ENCODE peak calls at places on chromosome 6, in five cellular contexts. A, W, J, E and U are unnamed samples.

GRCh38 chr6:14819001-14819400 is 426.9 kb upstream of the JARID2 start:
- DNase-seq in A (no peak), W (no peak), J (no peak), E (no peak), U (no peak)

GRCh38 chr6:131317516-131317915 is 182.2 kb downstream of the AKAP7 start:
- DNase-seq in A (no peak), W (no peak), J (no peak), E (no peak), U (no peak)

GRCh38 chr6:16336056-16336810 is 97.8 kb downstream of the GMPR start:
- DNase-seq in A (no peak), W (no peak), J (peak; percentile 50), E (no peak), U (no peak)

GRCh38 chr6:16562498-16562897 is 198.8 kb downstream of the ATXN1 start:
- DNase-seq in A (no peak), W (no peak), J (no peak), E (no peak), U (no peak)

GRCh38 chr6:106253194-106253593 is 72.4 kb downstream of the ATG5 start:
- DNase-seq in A (no peak), W (no peak), J (no peak), E (no peak), U (no peak)

GRCh38 chr6:79737172-79737571 is 106.0 kb downstream of the SH3BGRL2 start:
- DNase-seq in A (no peak), W (no peak), J (peak; percentile 51), E (no peak), U (no peak)

GRCh38 chr6:158869010-158869603 is 49.9 kb upstream of the EZR start:
- DNase-seq in A (no peak), W (no peak), J (peak; percentile 69), E (no peak), U (no peak)

GRCh38 chr6:116451916-116452315 is 9.3 kb upstream of the CALHM6 start:
- DNase-seq in A (no peak), W (no peak), J (no peak), E (no peak), U (no peak)

GRCh38 chr6:128713461-128713860 is 169.5 kb upstream of the LAMA2 start:
- DNase-seq in A (no peak), W (no peak), J (no peak), E (no peak), U (no peak)

GRCh38 chr6:145758086-145758485 is 22.8 kb upstream of the EPM2A start:
- DNase-seq in A (no peak), W (no peak), J (no peak), E (no peak), U (no peak)

GRCh38 chr6:165515963-165516624 is 146.9 kb downstream of the PDE10A start:
- DNase-seq in A (no peak), W (no peak), J (no peak), E (no peak), U (no peak)

DNA sequence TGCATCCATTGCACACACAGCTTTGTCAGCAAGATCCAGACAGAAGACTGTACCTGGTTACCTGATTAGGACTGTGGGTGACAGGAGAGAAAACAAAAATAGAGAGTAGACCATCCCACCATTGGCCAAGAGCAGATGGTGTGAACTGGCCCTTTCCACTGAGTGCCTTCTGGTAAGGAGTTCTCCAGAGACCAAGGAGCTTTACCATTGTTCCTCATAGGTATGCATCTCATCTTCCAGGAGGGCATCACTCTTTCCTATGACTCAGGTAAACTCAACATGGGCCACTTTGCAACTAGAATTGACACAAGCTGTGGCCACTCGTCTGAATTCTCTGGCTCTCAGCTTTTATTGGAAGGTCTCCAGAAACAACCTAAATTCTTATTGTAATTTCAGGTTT is 180.7 kb upstream of the PHACTR1 start:
- DNase-seq in A (no peak), W (no peak), J (no peak), E (no peak), U (no peak)
- H3K4me3 ChIP-seq in A (no peak overlapping the region), W (no peak overlapping the region), J (no peak overlapping the region), E (no peak overlapping the region), U (no peak overlapping the region)

DNA sequence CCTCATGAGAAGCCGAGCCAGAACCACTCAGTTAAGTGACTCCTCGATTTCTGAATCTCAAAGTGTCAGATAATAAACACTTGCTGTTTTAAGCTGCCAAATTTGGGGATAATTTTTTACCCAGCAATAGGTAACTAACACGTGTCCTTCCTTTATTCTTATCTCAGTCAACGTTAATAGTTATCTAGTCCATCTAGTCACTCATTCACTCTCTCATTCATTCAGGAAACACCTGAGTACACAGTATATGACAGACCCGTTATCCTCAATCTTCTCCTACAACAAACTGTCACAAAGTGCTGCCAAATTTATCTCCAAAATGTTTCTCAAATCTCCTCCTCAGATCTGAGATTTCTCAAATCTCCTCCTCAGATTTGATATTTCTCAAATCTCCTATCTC is 13.1 kb downstream of the FAM184A start:
- DNase-seq in A (no peak), W (no peak), J (no peak), E (no peak), U (no peak)
- H3K4me1 ChIP-seq in A (no peaks in the 10 kb centered on the region), W (no peaks in the 10 kb centered on the region), J (no peaks in the 10 kb centered on the region), E (no peaks in the 10 kb centered on the region), U (no peaks in the 10 kb centered on the region)

GRCh38 chr6:27517238-27517637 is 44.3 kb upstream of the ZNF184 start:
- DNase-seq in A (no peak), W (no peak), J (no peak), E (no peak), U (no peak)

GRCh38 chr6:27512525-27512924 is 39.6 kb upstream of the ZNF184 start:
- DNase-seq in A (no peak), W (no peak), J (no peak), E (no peak), U (no peak)

GRCh38 chr6:27518881-27519795 is 46.2 kb upstream of the ZNF184 start:
- DNase-seq in A (no peak), W (peak; percentile 35), J (peak; percentile 56), E (peak; percentile 50), U (peak; percentile 77)

GRCh38 chr6:27514906-27515495 is 42.1 kb upstream of the ZNF184 start:
- DNase-seq in A (no peak), W (no peak), J (no peak), E (no peak), U (no peak)

GRCh38 chr6:27517928-27518787 is 45.3 kb upstream of the ZNF184 start:
- DNase-seq in A (no peak), W (no peak), J (no peak), E (no peak), U (no peak)
- H3K4me3 ChIP-seq in A (peak overlapping the region; percentile 71), W (peak overlapping the region; percentile 88), J (peak overlapping the region; percentile 55), E (peak overlapping the region; percentile 68), U (peak overlapping the region; percentile 86)

GRCh38 chr6:111743859-111744692 is 129.2 kb downstream of the FYN start:
- DNase-seq in A (no peak), W (no peak), J (no peak), E (peak; percentile 85), U (no peak)

GRCh38 chr6:111739257-111739696 is 133.6 kb upstream of the TRAF3IP2 start:
- DNase-seq in A (no peak), W (no peak), J (no peak), E (no peak), U (no peak)

GRCh38 chr6:111740506-111740905 is 132.7 kb downstream of the FYN start:
- DNase-seq in A (no peak), W (no peak), J (no peak), E (no peak), U (no peak)

GRCh38 chr6:111743318-111743717 is 129.9 kb downstream of the FYN start:
- DNase-seq in A (no peak), W (no peak), J (no peak), E (no peak), U (no peak)

DNA sequence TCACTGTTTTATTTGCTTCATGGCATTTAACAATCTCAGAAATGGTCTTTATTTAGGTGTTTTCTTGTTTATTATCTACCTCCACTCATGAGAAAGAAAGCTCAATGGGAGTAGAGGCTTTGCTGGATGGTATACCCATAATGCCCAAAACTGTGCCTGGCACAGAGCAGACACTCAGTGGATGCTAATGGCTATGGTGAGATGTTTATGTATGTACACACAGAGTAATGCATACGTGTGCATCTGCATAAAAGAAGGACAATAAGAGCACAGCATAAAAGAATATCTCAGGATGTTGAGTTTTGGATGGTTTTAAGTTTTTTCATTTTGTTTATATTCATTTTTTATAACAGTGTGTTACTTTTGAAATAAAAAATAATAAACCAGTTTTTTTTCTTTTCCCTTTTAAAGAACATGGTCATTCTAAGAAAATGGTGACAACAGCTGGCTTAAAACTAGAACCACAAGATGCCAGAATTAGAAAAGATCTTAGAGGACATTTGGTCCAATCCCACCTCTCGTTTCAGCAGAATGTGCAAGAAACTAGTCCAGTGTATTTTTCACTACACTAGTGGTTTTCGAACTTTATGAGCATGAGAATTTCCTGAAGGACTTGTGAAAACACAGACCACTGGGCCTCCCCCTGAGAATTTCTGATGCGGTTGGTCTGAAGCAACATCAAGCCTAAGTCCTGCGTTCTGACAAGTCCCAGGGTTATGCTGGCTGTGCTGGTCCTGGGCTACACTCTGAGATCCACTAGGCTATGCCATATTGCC is 131.9 kb downstream of the FYN start:
- DNase-seq in A (no peak), W (no peak), J (no peak), E (no peak), U (no peak)
- H3K4me1 ChIP-seq in A (peaks cover 32% of the 10 kb centered on the region), W (peaks cover 77% of the 10 kb centered on the region), J (no peaks in the 10 kb centered on the region), E (peaks cover 15% of the 10 kb centered on the region), U (no peaks in the 10 kb centered on the region)

DNA sequence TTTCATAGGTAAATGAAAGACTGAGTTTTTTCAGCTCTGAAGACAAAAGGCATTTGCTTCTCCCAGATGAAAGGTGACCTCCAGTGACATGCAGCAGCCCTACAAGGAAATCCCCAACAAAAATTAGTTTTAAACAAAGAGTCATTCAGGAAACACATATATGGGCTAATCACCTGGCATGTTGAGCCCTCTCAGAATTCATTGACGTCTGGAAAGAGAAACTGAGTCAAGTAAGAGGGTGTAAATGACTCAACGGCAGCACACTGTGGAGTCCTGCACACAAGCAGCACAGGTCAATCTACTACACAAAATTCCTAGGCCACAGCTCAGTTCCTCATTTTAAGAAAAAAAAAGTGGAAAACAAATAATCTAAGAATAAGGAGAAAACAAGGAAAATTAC is 592.3 kb downstream of the EPHA7 start:
- DNase-seq in A (no peak), W (no peak), J (no peak), E (no peak), U (no peak)
- H3K4me3 ChIP-seq in A (no peak overlapping the region), W (no peak overlapping the region), J (no peak overlapping the region), E (no peak overlapping the region), U (no peak overlapping the region)